ENCODE peak calls at places on chromosomes 1 and 21, in nine cellular contexts. B, V, Q, X, T, E, C, I and H are unnamed samples.

GRCh38 chr21:43367859-43368258 is 59.1 kb downstream of the SIK1 start:
- DNase-seq in X (no peak), C (no peak), V (no peak), B (no peak), Q (no peak), I (no peak), E (no peak), T (no peak), H (no peak)

GRCh38 chr1:240138867-240139266 is 47.2 kb downstream of the FMN2 start:
- DNase-seq in C (no peak), I (no peak), B (no peak), T (no peak), Q (no peak), E (no peak), V (no peak), X (no peak), H (no peak)

GRCh38 chr1:152960452-152961044 is 9.9 kb upstream of the SPRR4 start:
- DNase-seq in Q (no peak), V (no peak), I (no peak), T (no peak), E (no peak), X (no peak), C (no peak), B (no peak), H (no peak)

GRCh38 chr1:111515291-111516007 is 12.0 kb upstream of the ADORA3 start:
- DNase-seq in T (no peak), B (no peak), Q (peak), V (peak), X (no peak), C (no peak), E (no peak), I (no peak), H (peak)

GRCh38 chr21:34544032-34544496 is 32.1 kb upstream of the KCNE1 start:
- DNase-seq in I (peak), V (peak), T (peak), C (no peak), E (peak), X (peak), B (no peak), Q (peak), H (peak)

GRCh38 chr1:108708726-108709660 is 3.7 kb upstream of the FNDC7 start:
- DNase-seq in V (no peak), C (no peak), I (no peak), B (no peak), X (no peak), E (peak), T (no peak), Q (no peak), H (no peak)

GRCh38 chr1:201054030-201054635 is 30.6 kb upstream of the KIF21B start:
- DNase-seq in C (no peak), X (no peak), I (no peak), E (no peak), T (no peak), V (no peak), B (no peak), Q (no peak), H (no peak)

GRCh38 chr1:94090761-94091160 is 30.2 kb downstream of the ABCA4 start:
- DNase-seq in E (no peak), C (no peak), X (no peak), Q (no peak), I (no peak), B (no peak), T (no peak), V (no peak), H (no peak)

GRCh38 chr21:16124397-16125130 is 394.8 kb downstream of the USP25 start:
- DNase-seq in E (no peak), B (no peak), C (peak), V (no peak), Q (no peak), T (no peak), I (no peak), X (peak), H (no peak)